ENCODE peak calls at places on chromosomes 2 and 18, in four cellular contexts. D is uterus, H is testis, W is K562. F is an unnamed sample.
A peak's percentile ranks its signal among the peaks of the same experiment; 100 is the strongest.

GRCh38 chr2:66446178-66446860 is 11.4 kb downstream of the MEIS1 start:
- DNase-seq in D (peak; percentile 63), H (peak; percentile 37), W (no peak), F (peak; percentile 46)

GRCh38 chr2:141015339-141016047 is 1115.3 kb downstream of the LRP1B start:
- DNase-seq in D (no peak), H (no peak), W (no peak), F (no peak)

GRCh38 chr2:169285528-169285927 is 76.8 kb downstream of the LRP2 start:
- DNase-seq in D (no peak), H (no peak), W (no peak), F (no peak)

GRCh38 chr2:162731917-162732804 is 106.4 kb downstream of the KCNH7 start:
- DNase-seq in D (no peak), H (no peak), W (no peak), F (no peak)

GRCh38 chr18:49865401-49865800 is 52.1 kb upstream of the ACAA2 start:
- DNase-seq in D (no peak), H (no peak), W (no peak), F (no peak)

GRCh38 chr2:190678444-190679162 is 29.7 kb downstream of the NAB1 start:
- DNase-seq in D (no peak), H (peak; percentile 26), W (no peak), F (no peak)

GRCh38 chr2:25548587-25548986 is 124.8 kb downstream of the DTNB start:
- DNase-seq in D (no peak), H (no peak), W (no peak), F (no peak)

GRCh38 chr2:190841707-190842505 is 38.7 kb upstream of the GLS start:
- DNase-seq in D (no peak), H (no peak), W (no peak), F (no peak)

GRCh38 chr2:204776781-204777559 is 231.7 kb downstream of the PARD3B start:
- DNase-seq in D (no peak), H (no peak), W (no peak), F (no peak)

GRCh38 chr2:44679584-44679983 is 261.9 kb upstream of the SIX3 start:
- DNase-seq in D (no peak), H (no peak), W (no peak), F (no peak)

GRCh38 chr18:10131036-10131774 is 217.4 kb downstream of the VAPA start:
- DNase-seq in D (peak; percentile 34), H (no peak), W (no peak), F (no peak)

GRCh38 chr18:61448316-61448715 is 115.1 kb downstream of the CDH20 start:
- DNase-seq in D (no peak), H (no peak), W (no peak), F (no peak)

GRCh38 chr2:204896146-204896545 is 350.9 kb downstream of the PARD3B start:
- DNase-seq in D (no peak), H (no peak), W (no peak), F (no peak)

GRCh38 chr2:133415210-133415876 is 152.9 kb downstream of the NCKAP5 start:
- DNase-seq in D (no peak), H (no peak), W (no peak), F (no peak)

GRCh38 chr2:70808983-70809958 is 11.1 kb downstream of the CLEC4F start:
- DNase-seq in D (no peak), H (no peak), W (no peak), F (no peak)

GRCh38 chr2:31275976-31276375 is 42.0 kb downstream of the EHD3 start:
- DNase-seq in D (no peak), H (no peak), W (no peak), F (no peak)

GRCh38 chr2:181985632-181986205 is at the start of gene PPP1R1C:
- DNase-seq in D (no peak), H (no peak), W (no peak), F (no peak)

GRCh38 chr2:207768891-207769596 is 662 bp downstream of the FZD5 start:
- DNase-seq in D (peak; percentile 21), H (peak; percentile 25), W (peak; percentile 51), F (no peak)

GRCh38 chr2:168346725-168347477 is 99.5 kb upstream of the STK39 start:
- DNase-seq in D (peak; percentile 65), H (peak; percentile 86), W (peak; percentile 84), F (peak; percentile 41)

GRCh38 chr2:15939854-15940660 is at the start of gene MYCN:
- DNase-seq in D (peak; percentile 40), H (peak; percentile 79), W (peak; percentile 12), F (peak; percentile 81)

GRCh38 chr2:156333274-156333950 is 891 bp upstream of the NR4A2 start:
- DNase-seq in D (no peak), H (no peak), W (peak; percentile 80), F (no peak)

GRCh38 chr2:156334496-156335478 is 2.3 kb upstream of the NR4A2 start:
- DNase-seq in D (peak; percentile 94), H (peak; percentile 91), W (peak; percentile 92), F (peak; percentile 90)

GRCh38 chr2:156332452-156333273 is at the start of gene NR4A2:
- DNase-seq in D (peak; percentile 90), H (peak; percentile 92), W (peak; percentile 95), F (peak; percentile 95)

GRCh38 chr2:156331572-156332451 is 709 bp downstream of the NR4A2 start:
- DNase-seq in D (peak; percentile 67), H (peak; percentile 70), W (peak; percentile 76), F (peak; percentile 72)

GRCh38 chr2:156333951-156334495 is 1.5 kb upstream of the NR4A2 start:
- DNase-seq in D (peak; percentile 70), H (peak; percentile 48), W (no peak), F (peak; percentile 87)
- TF ChIP-seq POLR2A in D (peak; percentile 13), H (no peak), W (peak; percentile 69), F (peak; percentile 26)

DNA sequence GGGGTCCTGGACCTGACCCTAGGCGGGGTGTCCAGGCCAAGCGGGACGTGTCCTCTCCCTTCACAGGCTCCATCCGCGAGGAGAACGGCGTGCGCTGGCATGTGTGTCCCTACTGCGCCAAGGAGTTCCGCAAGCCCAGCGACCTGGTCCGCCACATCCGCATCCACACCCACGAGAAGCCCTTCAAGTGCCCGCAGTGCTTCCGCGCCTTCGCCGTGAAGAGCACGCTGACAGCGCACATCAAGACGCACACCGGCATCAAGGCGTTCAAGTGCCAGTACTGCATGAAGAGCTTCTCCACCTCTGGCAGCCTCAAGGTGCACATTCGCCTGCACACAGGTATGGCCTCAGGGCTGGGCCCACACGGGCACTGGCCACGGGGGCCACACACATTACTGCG is 72.6 kb downstream of the ZNF236 start:
- DNase-seq in D (no peak), H (no peak), W (no peak), F (no peak)
- H3K36me3 ChIP-seq in D (no peaks in the 10 kb centered on the region), H (peaks cover 4% of the 10 kb centered on the region), W (peaks cover 35% of the 10 kb centered on the region), F (no peaks in the 10 kb centered on the region)

DNA sequence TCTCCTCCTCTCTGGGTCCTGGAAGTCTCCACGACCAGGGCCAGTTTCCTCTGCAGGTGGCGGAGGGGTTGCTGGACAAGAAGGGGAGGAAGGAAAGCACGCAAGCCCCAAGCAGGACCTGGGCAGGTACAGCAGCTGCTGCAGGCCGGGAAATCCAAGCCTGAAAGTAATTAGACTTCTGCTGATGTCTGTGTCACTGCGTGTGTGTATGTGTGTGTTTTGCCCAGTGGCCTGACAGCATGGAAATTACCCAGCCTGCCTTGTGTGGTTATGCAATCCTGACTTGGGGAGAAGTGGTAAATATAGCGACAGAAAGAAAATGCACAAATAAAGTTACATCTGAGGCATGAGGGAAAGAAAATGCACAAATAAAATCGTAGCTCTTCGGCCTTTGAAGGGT is 121.8 kb upstream of the ZBTB14 start:
- DNase-seq in D (no peak), H (no peak), W (no peak), F (no peak)
- TF ChIP-seq POLR2A in D (no peak), H (no peak), W (no peak), F (no peak)

DNA sequence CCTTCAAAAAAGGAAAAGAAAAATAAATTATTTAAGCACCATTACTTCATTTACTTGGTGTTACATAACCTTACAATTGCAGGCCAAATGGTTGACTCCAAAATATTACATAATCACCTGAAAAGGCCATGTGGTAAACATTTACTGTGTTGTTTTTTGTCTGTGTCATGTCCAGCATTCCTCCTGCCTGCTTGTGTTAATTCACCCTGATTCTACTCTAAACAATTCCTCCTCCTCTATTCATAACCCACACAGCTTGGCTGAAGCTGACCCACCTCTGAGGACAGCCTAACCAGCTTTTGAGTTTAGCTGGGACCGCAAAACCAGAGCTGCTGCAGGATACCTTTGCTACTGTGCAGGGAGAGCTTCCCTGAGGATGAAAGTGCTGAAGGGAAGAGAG is 35.4 kb downstream of the TMX3 start:
- DNase-seq in D (no peak), H (no peak), W (no peak), F (no peak)
- H3K36me3 ChIP-seq in D (no peaks in the 10 kb centered on the region), H (no peaks in the 10 kb centered on the region), W (peaks cover 72% of the 10 kb centered on the region), F (no peaks in the 10 kb centered on the region)

DNA sequence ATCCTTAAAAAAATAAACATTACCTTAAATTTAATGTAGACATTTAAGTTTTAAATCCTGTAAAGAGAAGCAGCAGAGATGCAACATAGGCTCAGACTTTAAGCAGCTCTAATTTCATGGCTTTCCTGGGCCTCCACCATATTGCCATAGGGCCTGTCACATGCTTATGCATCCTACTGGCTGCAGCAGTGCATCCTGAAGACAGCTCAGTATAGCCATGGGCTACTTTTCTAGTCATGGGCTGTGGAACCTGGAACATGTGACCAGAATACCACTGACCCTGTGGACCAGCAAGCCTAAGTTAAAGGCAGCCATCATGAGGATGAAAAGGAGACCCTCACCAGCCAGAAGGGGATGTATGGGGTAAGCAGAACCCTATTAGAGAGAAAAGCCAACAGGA is 10.7 kb downstream of the RMP24 start:
- DNase-seq in D (no peak), H (no peak), W (no peak), F (no peak)
- TF ChIP-seq POLR2A in D (no peak), H (no peak), W (no peak), F (no peak)

GRCh38 chr2:229821353-229821752 is 100.5 kb downstream of the TRIP12 start:
- DNase-seq in D (no peak), H (no peak), W (no peak), F (no peak)
- H3K36me3 ChIP-seq in D (no peaks in the 10 kb centered on the region), H (no peaks in the 10 kb centered on the region), W (peaks cover 31% of the 10 kb centered on the region), F (peaks cover 43% of the 10 kb centered on the region)

F was measured in Peyer's patch.